ENCODE peak calls at places on chromosomes 4 and X, in seven cellular contexts. N is endothelial cell, Q is SHP77, V is B cell, O is tibial artery, P is T-helper 9 cell, S is cardiac fibroblast. C is an unnamed sample.

GRCh38 chr4:48681856-48682255 is 98.2 kb downstream of the FRYL start:
- DNase-seq in N (no peak), P (no peak), S (peak; percentile 69), O (no peak), Q (no peak), V (peak; percentile 39), C (no peak)

GRCh38 chr4:68476191-68476590 is 28.9 kb downstream of the TMPRSS11E start:
- DNase-seq in P (no peak), V (no peak), Q (no peak), S (no peak), N (no peak), O (no peak), C (no peak)

GRCh38 chrX:141838016-141838415 is at the start of gene MAGEC3:
- DNase-seq in Q (no peak), O (no peak), N (no peak), P (no peak), S (no peak), V (no peak), C (no peak)

GRCh38 chr4:168593399-168593798 is 96.5 kb downstream of the PALLD start:
- DNase-seq in V (no peak), N (no peak), Q (no peak), S (no peak), P (no peak), O (no peak), C (no peak)

GRCh38 chr4:47654972-47655693 is 170.1 kb downstream of the ATP10D start:
- DNase-seq in P (no peak), N (no peak), Q (no peak), V (no peak), S (no peak), O (no peak), C (no peak)

GRCh38 chr4:1370321-1371124 is 23.5 kb downstream of the UVSSA start:
- DNase-seq in O (no peak), N (no peak), V (no peak), Q (no peak), P (no peak), S (no peak), C (no peak)

GRCh38 chr4:71027611-71028010 is 34.2 kb downstream of the DCK start:
- DNase-seq in N (no peak), O (no peak), S (no peak), P (no peak), Q (no peak), V (no peak), C (no peak)

GRCh38 chr4:972651-973424 is 531 bp downstream of the DGKQ start:
- DNase-seq in S (peak; percentile 20), V (peak; percentile 75), O (no peak), N (no peak), P (peak; percentile 50), Q (no peak), C (peak; percentile 70)

GRCh38 chrX:119482497-119483480 is 14.5 kb downstream of the SLC25A5 start:
- DNase-seq in V (peak; percentile 80), O (peak; percentile 47), S (peak; percentile 56), P (peak; percentile 54), Q (peak; percentile 30), N (peak; percentile 67), C (peak; percentile 62)

GRCh38 chr4:175419120-175419774 is 392.8 kb downstream of the GPM6A start:
- DNase-seq in P (no peak), N (no peak), Q (no peak), V (no peak), O (no peak), S (peak; percentile 85), C (no peak)

GRCh38 chr4:159070742-159071141 is 32.1 kb upstream of the RAPGEF2 start:
- DNase-seq in S (peak; percentile 55), O (no peak), V (no peak), N (no peak), Q (no peak), P (no peak), C (no peak)

GRCh38 chrX:32987139-32987538 is 224.2 kb downstream of the DMD start:
- DNase-seq in P (no peak), S (no peak), N (no peak), Q (no peak), V (no peak), O (no peak), C (no peak)

GRCh38 chrX:150955590-150955989 is 27.5 kb upstream of the HMGB3 start:
- DNase-seq in N (no peak), Q (no peak), V (no peak), S (no peak), P (no peak), O (no peak), C (no peak)

GRCh38 chrX:78944351-78944750 is 840 bp upstream of the P2RY10 start:
- DNase-seq in P (no peak), N (no peak), O (no peak), S (no peak), Q (no peak), V (peak; percentile 9), C (no peak)

GRCh38 chr4:145609494-145610427 is 9.4 kb upstream of the MMAA start:
- DNase-seq in P (peak; percentile 41), N (peak; percentile 78), V (peak; percentile 60), O (peak; percentile 64), S (peak; percentile 85), Q (peak; percentile 54), C (peak; percentile 30)

GRCh38 chr4:39913466-39913865 is 64.2 kb downstream of the PDS5A start:
- DNase-seq in O (no peak), V (no peak), N (no peak), P (no peak), Q (no peak), S (no peak), C (no peak)

GRCh38 chrX:11352296-11352741 is 59.1 kb downstream of the AMELX start:
- DNase-seq in N (no peak), S (no peak), P (no peak), V (no peak), Q (no peak), O (no peak), C (no peak)

GRCh38 chr4:126124817-126125216 is 810.1 kb downstream of the FAT4 start:
- DNase-seq in P (no peak), Q (no peak), V (no peak), N (no peak), S (peak; percentile 10), O (no peak), C (no peak)

GRCh38 chr4:98283219-98284199 is 22.3 kb downstream of the RAP1GDS1 start:
- DNase-seq in P (no peak), O (no peak), Q (no peak), V (no peak), S (no peak), N (no peak), C (no peak)

GRCh38 chrX:139093201-139093600 is 381.7 kb upstream of the FGF13 start:
- DNase-seq in P (no peak), V (no peak), Q (no peak), N (no peak), S (no peak), O (no peak), C (no peak)

GRCh38 chr4:72525938-72526337 is 43.1 kb downstream of the ADAMTS3 start:
- DNase-seq in N (no peak), O (peak; percentile 28), Q (no peak), S (peak; percentile 95), P (no peak), V (no peak), C (no peak)

GRCh38 chr4:48635310-48635709 is 144.8 kb downstream of the FRYL start:
- DNase-seq in O (no peak), V (no peak), N (no peak), Q (no peak), P (no peak), S (no peak), C (no peak)

GRCh38 chrX:2188840-2189239 is 311.9 kb downstream of the DHRSX start:
- DNase-seq in Q (no peak), P (no peak), V (no peak), N (no peak), S (no peak), O (no peak), C (no peak)

GRCh38 chr4:57080781-57081650 is 29.2 kb downstream of the IGFBP7 start:
- DNase-seq in V (no peak), Q (no peak), O (no peak), N (peak; percentile 9), S (peak; percentile 96), P (no peak), C (no peak)

GRCh38 chr4:59971952-59972351 is 1228.2 kb upstream of the ADGRL3 start:
- DNase-seq in S (no peak), P (no peak), O (no peak), Q (no peak), N (no peak), V (no peak), C (no peak)

GRCh38 chr4:104743141-104743748 is 248.6 kb upstream of the CXXC4 start:
- DNase-seq in S (no peak), O (no peak), N (no peak), P (no peak), V (peak; percentile 70), Q (no peak), C (no peak)

GRCh38 chr4:39324446-39324845 is 41.7 kb downstream of the RFC1 start:
- DNase-seq in N (no peak), Q (no peak), P (no peak), S (no peak), V (no peak), O (no peak), C (no peak)

GRCh38 chr4:185396724-185397402 is at the start of gene ANKRD37:
- DNase-seq in O (peak; percentile 51), P (no peak), V (peak; percentile 22), Q (peak; percentile 55), N (peak; percentile 38), S (peak; percentile 44), C (peak; percentile 93)

GRCh38 chrX:87517571-87518141 is at the start of gene KLHL4:
- DNase-seq in V (no peak), O (no peak), S (peak; percentile 93), Q (peak; percentile 21), N (peak; percentile 51), P (no peak), C (no peak)

GRCh38 chr4:14896656-14897175 is 105.6 kb upstream of the CPEB2 start:
- DNase-seq in Q (no peak), S (no peak), O (no peak), V (no peak), P (no peak), N (no peak), C (no peak)

GRCh38 chr4:70637239-70637920 is 8.8 kb downstream of the ENAM start:
- DNase-seq in V (no peak), Q (peak; percentile 7), N (no peak), P (no peak), S (no peak), O (no peak), C (no peak)

GRCh38 chr4:118282692-118283091 is 70.1 kb downstream of the PRSS12 start:
- DNase-seq in S (peak; percentile 39), P (no peak), O (no peak), Q (no peak), V (no peak), N (no peak), C (peak; percentile 71)